ENCODE peak calls at places on chromosomes 4 and X, in five cellular contexts. A is cardiac muscle cell, T is fibroblast of lung, X is psoas muscle, Q is suprapubic skin. N is an unnamed sample.
A peak's percentile ranks its signal among the peaks of the same experiment; 100 is the strongest.

GRCh38 chrX:99078301-99078700 is 1331.8 kb downstream of the PCDH19 start:
- DNase-seq in A (no peak), T (no peak), X (no peak), Q (no peak), N (no peak)

GRCh38 chrX:34619920-34620319 is 37.2 kb downstream of the TMEM47 start:
- DNase-seq in A (no peak), T (no peak), X (no peak), Q (no peak), N (no peak)

GRCh38 chrX:110212299-110212698 is 105.6 kb downstream of the AMMECR1 start:
- DNase-seq in A (no peak), T (no peak), X (no peak), Q (no peak), N (no peak)

GRCh38 chr4:86508436-86508835 is 85.7 kb upstream of the PTPN13 start:
- DNase-seq in A (no peak), T (peak; percentile 59), X (no peak), Q (no peak), N (no peak)

GRCh38 chr4:126790633-126791032 is 842.1 kb upstream of the INTU start:
- DNase-seq in A (peak; percentile 31), T (peak; percentile 17), X (no peak), Q (no peak), N (no peak)

GRCh38 chr4:54169176-54169575 is 59.9 kb upstream of the PDGFRA start:
- DNase-seq in A (peak; percentile 18), T (peak; percentile 53), X (no peak), Q (no peak), N (no peak)

GRCh38 chrX:53990201-53990600 is 54.1 kb downstream of the PHF8 start:
- DNase-seq in A (peak; percentile 6), T (peak; percentile 4), X (no peak), Q (no peak), N (no peak)

GRCh38 chr4:21117771-21118170 is 417.5 kb downstream of the PACRGL start:
- DNase-seq in A (no peak), T (peak; percentile 68), X (no peak), Q (no peak), N (no peak)

GRCh38 chr4:128565565-128566186 is 243.8 kb upstream of the JADE1 start:
- DNase-seq in A (peak; percentile 67), T (no peak), X (peak; percentile 56), Q (no peak), N (no peak)

GRCh38 chr4:122107680-122108079 is 44.5 kb upstream of the BLTP1 start:
- DNase-seq in A (no peak), T (no peak), X (no peak), Q (no peak), N (no peak)

GRCh38 chrX:47514553-47515235 is 31.7 kb upstream of the ZNF41 start:
- DNase-seq in A (peak; percentile 57), T (peak; percentile 68), X (no peak), Q (no peak), N (no peak)

GRCh38 chrX:40145001-40145631 is 47.4 kb upstream of the BCOR start:
- DNase-seq in A (no peak), T (no peak), X (peak; percentile 60), Q (no peak), N (peak; percentile 78)

GRCh38 chr4:90025248-90025647 is 101.9 kb upstream of the CCSER1 start:
- DNase-seq in A (peak; percentile 6), T (peak; percentile 6), X (no peak), Q (no peak), N (no peak)

GRCh38 chrX:86964321-86964720 is 553.3 kb upstream of the KLHL4 start:
- DNase-seq in A (no peak), T (no peak), X (no peak), Q (no peak), N (no peak)

GRCh38 chr4:148444296-148445070 is 2.3 kb upstream of the NR3C2 start:
- DNase-seq in A (no peak), T (peak; percentile 9), X (peak; percentile 73), Q (peak; percentile 69), N (peak; percentile 91)

GRCh38 chr4:23978031-23978430 is 88.2 kb upstream of the PPARGC1A start:
- DNase-seq in A (no peak), T (peak; percentile 47), X (no peak), Q (no peak), N (no peak)

GRCh38 chrX:154517101-154517781 is 1.2 kb upstream of the FAM3A start:
- DNase-seq in A (no peak), T (no peak), X (no peak), Q (peak; percentile 69), N (peak; percentile 82)
- H3K27ac ChIP-seq in A (peak overlapping the region; percentile 100), T (peak overlapping the region; percentile 69), X (peak overlapping the region; percentile 87), Q (peak overlapping the region; percentile 92), N (peak overlapping the region; percentile 84)

DNA sequence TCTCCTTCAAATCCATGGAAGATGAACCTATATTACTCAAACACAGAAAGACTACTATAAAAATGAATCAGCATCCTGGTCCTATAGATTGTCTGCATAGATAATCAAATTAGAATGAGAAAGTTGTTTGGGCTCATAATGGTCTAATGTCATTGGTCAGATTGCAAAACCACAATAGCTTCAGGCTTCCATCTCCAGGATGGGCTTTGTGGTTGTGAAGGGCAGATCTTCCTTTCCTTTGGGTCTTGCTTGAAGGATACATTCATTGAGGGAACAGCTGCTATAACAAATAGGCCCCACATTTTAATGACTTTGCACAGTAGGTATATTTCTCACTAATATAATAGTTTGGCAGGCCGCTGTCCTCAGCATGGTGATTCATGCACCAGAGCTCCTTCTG is 94.3 kb downstream of the REPS2 start:
- DNase-seq in A (no peak), T (no peak), X (no peak), Q (no peak), N (no peak)
- H3K27ac ChIP-seq in A (no peak overlapping the region), T (no peak overlapping the region), X (no peak overlapping the region), Q (no peak overlapping the region), N (no peak overlapping the region)

GRCh38 chrX:21738950-21739287 is 19.0 kb downstream of the SMPX start:
- DNase-seq in A (no peak), T (no peak), X (no peak), Q (no peak), N (no peak)

GRCh38 chrX:21741378-21741777 is 16.5 kb downstream of the SMPX start:
- DNase-seq in A (no peak), T (no peak), X (no peak), Q (no peak), N (no peak)

GRCh38 chrX:21738145-21738949 is 19.6 kb downstream of the SMPX start:
- DNase-seq in A (no peak), T (peak; percentile 31), X (peak; percentile 71), Q (no peak), N (no peak)

GRCh38 chrX:21741869-21742701 is 15.8 kb downstream of the SMPX start:
- DNase-seq in A (no peak), T (peak; percentile 45), X (no peak), Q (no peak), N (no peak)

GRCh38 chrX:21740329-21741274 is 17.3 kb downstream of the SMPX start:
- DNase-seq in A (no peak), T (peak; percentile 29), X (peak; percentile 70), Q (peak; percentile 62), N (no peak)
- H3K27ac ChIP-seq in A (peak overlapping the region; percentile 75), T (no peak overlapping the region), X (peak overlapping the region; percentile 78), Q (no peak overlapping the region), N (no peak overlapping the region)

GRCh38 chr4:76895619-76896018 is 2.3 kb downstream of the SOWAHB start:
- DNase-seq in A (no peak), T (no peak), X (no peak), Q (no peak), N (no peak)

GRCh38 chr4:76897522-76898384 is at the start of gene SOWAHB:
- DNase-seq in A (no peak), T (no peak), X (peak; percentile 53), Q (peak; percentile 63), N (no peak)

GRCh38 chr4:76898385-76898692 is 395 bp upstream of the SOWAHB start:
- DNase-seq in A (no peak), T (peak; percentile 5), X (no peak), Q (no peak), N (no peak)

GRCh38 chr4:76896048-76896447 is 1.9 kb downstream of the SOWAHB start:
- DNase-seq in A (no peak), T (no peak), X (no peak), Q (no peak), N (no peak)

GRCh38 chr4:76896731-76897521 is 1.0 kb downstream of the SOWAHB start:
- DNase-seq in A (peak; percentile 27), T (peak; percentile 41), X (no peak), Q (no peak), N (no peak)
- H3K27ac ChIP-seq in A (no peak overlapping the region), T (no peak overlapping the region), X (no peak overlapping the region), Q (peak overlapping the region; percentile 76), N (no peak overlapping the region)

GRCh38 chrX:44012484-44013096 is 39.4 kb upstream of the NDP start:
- DNase-seq in A (peak; percentile 50), T (peak; percentile 86), X (peak; percentile 49), Q (peak; percentile 59), N (peak; percentile 81)
- H3K27ac ChIP-seq in A (no peak overlapping the region), T (no peak overlapping the region), X (no peak overlapping the region), Q (no peak overlapping the region), N (no peak overlapping the region)

GRCh38 chrX:71953391-71953790 is 42.7 kb downstream of the NHSL2 start:
- DNase-seq in A (no peak), T (no peak), X (no peak), Q (no peak), N (no peak)

GRCh38 chrX:71958281-71958675 is 47.6 kb downstream of the NHSL2 start:
- DNase-seq in A (peak; percentile 8), T (no peak), X (no peak), Q (no peak), N (no peak)

GRCh38 chrX:71953946-71954345 is 43.3 kb downstream of the NHSL2 start:
- DNase-seq in A (no peak), T (no peak), X (no peak), Q (no peak), N (no peak)

GRCh38 chrX:71954458-71954857 is 43.8 kb downstream of the NHSL2 start:
- DNase-seq in A (no peak), T (no peak), X (no peak), Q (no peak), N (no peak)

DNA sequence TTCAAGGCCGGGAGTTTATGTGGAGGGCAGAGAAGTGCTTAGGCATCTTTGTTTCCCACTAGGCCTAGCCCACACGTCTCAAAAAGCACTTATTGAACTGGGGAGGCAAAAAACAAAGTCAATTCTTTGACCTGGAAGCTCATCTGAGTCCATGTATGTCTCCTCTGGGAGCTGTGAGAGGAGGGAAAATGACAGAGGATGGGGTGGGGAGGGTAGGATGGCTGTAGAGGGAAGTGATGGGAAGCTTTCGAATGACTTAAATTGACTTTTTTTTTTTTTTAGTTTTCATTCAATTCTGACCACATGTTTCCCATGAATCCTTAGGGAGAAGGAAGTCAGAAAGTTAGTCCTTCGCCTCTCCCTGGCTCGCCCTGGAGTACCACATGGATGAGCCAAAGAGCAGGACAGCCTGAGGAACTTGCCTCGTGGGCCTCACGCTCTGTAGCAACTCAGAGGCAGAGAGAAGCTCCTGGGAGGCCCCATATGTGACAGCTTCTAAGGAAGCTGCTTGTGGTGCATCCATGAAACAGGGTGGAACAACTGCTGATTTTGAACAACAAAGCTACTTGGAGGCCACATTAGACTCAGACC is 45.0 kb downstream of the NHSL2 start:
- DNase-seq in A (no peak), T (no peak), X (no peak), Q (no peak), N (no peak)
- H3K27ac ChIP-seq in A (no peak overlapping the region), T (no peak overlapping the region), X (no peak overlapping the region), Q (no peak overlapping the region), N (no peak overlapping the region)

GRCh38 chr4:155620637-155621036 is 46.0 kb upstream of the GUCY1A1 start:
- DNase-seq in A (no peak), T (no peak), X (no peak), Q (no peak), N (no peak)
- H3K27ac ChIP-seq in A (no peak overlapping the region), T (no peak overlapping the region), X (no peak overlapping the region), Q (no peak overlapping the region), N (no peak overlapping the region)

N was measured in spleen.